ENCODE peak calls at places on chromosomes 6 and 20, in ten cellular contexts. J, Y, X, T, E, Q, F, K, U and P are unnamed samples.

GRCh38 chr6:116218172-116218633 is 35.7 kb downstream of the TSPYL4 start:
- DNase-seq in J (peak), Y (peak), X (no peak), T (no peak), E (no peak), Q (no peak), F (no peak), K (peak), U (no peak), P (no peak)

GRCh38 chr6:13307508-13307995 is 20.8 kb downstream of the TBC1D7 start:
- DNase-seq in J (no peak), Y (peak), X (no peak), T (no peak), E (no peak), Q (no peak), F (no peak), K (peak), U (peak), P (no peak)

GRCh38 chr6:52109073-52109635 is 21.7 kb upstream of the PKHD1 start:
- DNase-seq in J (no peak), Y (no peak), X (no peak), T (no peak), E (no peak), Q (no peak), F (no peak), K (peak), U (no peak), P (no peak)

GRCh38 chr6:18748314-18748713 is 361.2 kb downstream of the RNF144B start:
- DNase-seq in J (no peak), Y (no peak), X (no peak), T (no peak), E (no peak), Q (no peak), F (no peak), K (no peak), U (no peak), P (no peak)

GRCh38 chr6:110949679-110950285 is 8.7 kb upstream of the GTF3C6 start:
- DNase-seq in J (peak), Y (peak), X (no peak), T (peak), E (no peak), Q (no peak), F (no peak), K (peak), U (peak), P (no peak)

GRCh38 chr6:152696543-152696942 is 1.2 kb upstream of the MYCT1 start:
- DNase-seq in J (no peak), Y (peak), X (no peak), T (no peak), E (no peak), Q (peak), F (no peak), K (peak), U (peak), P (no peak)

GRCh38 chr20:38117635-38118034 is 47.4 kb downstream of the TGM2 start:
- DNase-seq in J (peak), Y (no peak), X (no peak), T (no peak), E (no peak), Q (no peak), F (no peak), K (peak), U (no peak), P (no peak)

GRCh38 chr20:370151-370600 is 10.4 kb upstream of the TRIB3 start:
- DNase-seq in J (no peak), Y (no peak), X (no peak), T (no peak), E (no peak), Q (no peak), F (no peak), K (no peak), U (no peak), P (no peak)

GRCh38 chr20:23782366-23782983 is 31.7 kb upstream of the CST1 start:
- DNase-seq in J (peak), Y (peak), X (no peak), T (no peak), E (no peak), Q (no peak), F (no peak), K (peak), U (no peak), P (no peak)

GRCh38 chr20:52103911-52104545 is 87.6 kb downstream of the ZFP64 start:
- DNase-seq in J (no peak), Y (peak), X (no peak), T (no peak), E (peak), Q (no peak), F (no peak), K (no peak), U (no peak), P (no peak)

GRCh38 chr20:48398506-48399449 is 429.0 kb downstream of the PREX1 start:
- DNase-seq in J (no peak), Y (no peak), X (no peak), T (no peak), E (no peak), Q (no peak), F (no peak), K (no peak), U (no peak), P (no peak)

GRCh38 chr6:161348628-161348994 is 74.8 kb upstream of the AGPAT4 start:
- DNase-seq in J (no peak), Y (no peak), X (no peak), T (no peak), E (no peak), Q (no peak), F (no peak), K (no peak), U (no peak), P (no peak)

GRCh38 chr6:22082278-22082677 is 214.6 kb downstream of the PRL start:
- DNase-seq in J (no peak), Y (peak), X (no peak), T (no peak), E (no peak), Q (no peak), F (no peak), K (no peak), U (peak), P (no peak)

GRCh38 chr20:44020406-44021148 is 105.9 kb downstream of the TOX2 start:
- DNase-seq in J (no peak), Y (no peak), X (no peak), T (no peak), E (no peak), Q (no peak), F (peak), K (peak), U (no peak), P (no peak)

GRCh38 chr6:13600036-13600435 is 15.1 kb upstream of the NOL7 start:
- DNase-seq in J (no peak), Y (no peak), X (no peak), T (no peak), E (no peak), Q (no peak), F (no peak), K (no peak), U (no peak), P (no peak)

GRCh38 chr6:142013875-142014495 is 118.7 kb upstream of the GJE1 start:
- DNase-seq in J (no peak), Y (no peak), X (no peak), T (peak), E (no peak), Q (no peak), F (no peak), K (peak), U (no peak), P (no peak)